ENCODE peak calls at places on chromosome 7, in seven cellular contexts. One of them, this sample, is unnamed.

GRCh38 chr7:141706394-141707064 is 1.6 kb upstream of the WEE2 start:
- DNase-seq in MM.1S: no peak
- DNase-seq in HCT116: no peak
- DNase-seq in GM23248: no peak
- DNase-seq in hepatocyte: peak; percentile 30
- DNase-seq in SK-N-SH: no peak
- DNase-seq in OCI-LY7: no peak
- DNase-seq in this sample: no peak

GRCh38 chr7:148912758-148913541 is 28.9 kb upstream of the EZH2 start:
- DNase-seq in HCT116: peak; percentile 27
- DNase-seq in GM23248: no peak
- DNase-seq in SK-N-SH: no peak
- DNase-seq in MM.1S: no peak
- DNase-seq in OCI-LY7: peak; percentile 19
- DNase-seq in hepatocyte: no peak
- DNase-seq in this sample: no peak

GRCh38 chr7:22676385-22676784 is 50.6 kb upstream of the IL6 start:
- DNase-seq in GM23248: no peak
- DNase-seq in hepatocyte: no peak
- DNase-seq in SK-N-SH: no peak
- DNase-seq in OCI-LY7: no peak
- DNase-seq in HCT116: no peak
- DNase-seq in MM.1S: no peak
- DNase-seq in this sample: no peak

GRCh38 chr7:115851291-115851690 is 179.3 kb downstream of the TFEC start:
- DNase-seq in hepatocyte: peak; percentile 53
- DNase-seq in SK-N-SH: no peak
- DNase-seq in MM.1S: peak; percentile 82
- DNase-seq in GM23248: peak; percentile 71
- DNase-seq in HCT116: peak; percentile 54
- DNase-seq in OCI-LY7: peak; percentile 27
- DNase-seq in this sample: peak; percentile 62

GRCh38 chr7:21923663-21924062 is 22.0 kb downstream of the CDCA7L start:
- DNase-seq in hepatocyte: no peak
- DNase-seq in MM.1S: no peak
- DNase-seq in OCI-LY7: no peak
- DNase-seq in GM23248: no peak
- DNase-seq in SK-N-SH: no peak
- DNase-seq in HCT116: no peak
- DNase-seq in this sample: peak; percentile 63

GRCh38 chr7:49438281-49438680 is 335.2 kb upstream of the VWC2 start:
- DNase-seq in SK-N-SH: no peak
- DNase-seq in OCI-LY7: no peak
- DNase-seq in HCT116: no peak
- DNase-seq in GM23248: no peak
- DNase-seq in MM.1S: no peak
- DNase-seq in hepatocyte: no peak
- DNase-seq in this sample: no peak

GRCh38 chr7:65722361-65722792 is 150.5 kb upstream of the VKORC1L1 start:
- DNase-seq in OCI-LY7: peak; percentile 62
- DNase-seq in HCT116: peak; percentile 37
- DNase-seq in MM.1S: peak; percentile 72
- DNase-seq in GM23248: peak; percentile 23
- DNase-seq in hepatocyte: peak; percentile 74
- DNase-seq in SK-N-SH: peak; percentile 62
- DNase-seq in this sample: peak; percentile 62

GRCh38 chr7:55500117-55500516 is 72.2 kb downstream of the VOPP1 start:
- DNase-seq in MM.1S: no peak
- DNase-seq in SK-N-SH: no peak
- DNase-seq in OCI-LY7: no peak
- DNase-seq in HCT116: no peak
- DNase-seq in GM23248: no peak
- DNase-seq in hepatocyte: no peak
- DNase-seq in this sample: no peak

GRCh38 chr7:93092757-93093370 is 24.9 kb downstream of the SAMD9 start:
- DNase-seq in HCT116: peak; percentile 21
- DNase-seq in hepatocyte: no peak
- DNase-seq in OCI-LY7: peak; percentile 30
- DNase-seq in MM.1S: peak; percentile 63
- DNase-seq in GM23248: peak; percentile 60
- DNase-seq in SK-N-SH: no peak
- DNase-seq in this sample: peak; percentile 53

GRCh38 chr7:103009466-103010219 is 65.0 kb downstream of the FBXL13 start:
- DNase-seq in MM.1S: peak; percentile 91
- DNase-seq in OCI-LY7: peak; percentile 75
- DNase-seq in SK-N-SH: no peak
- DNase-seq in GM23248: no peak
- DNase-seq in hepatocyte: no peak
- DNase-seq in HCT116: no peak
- DNase-seq in this sample: no peak

GRCh38 chr7:5139998-5140397 is 50.0 kb upstream of the WIPI2 start:
- DNase-seq in OCI-LY7: peak; percentile 57
- DNase-seq in HCT116: peak; percentile 39
- DNase-seq in hepatocyte: peak; percentile 21
- DNase-seq in GM23248: peak; percentile 41
- DNase-seq in SK-N-SH: peak; percentile 81
- DNase-seq in MM.1S: peak; percentile 19
- DNase-seq in this sample: peak; percentile 61

GRCh38 chr7:148697256-148697841 is 1.4 kb upstream of the CUL1 start:
- DNase-seq in hepatocyte: no peak
- DNase-seq in HCT116: no peak
- DNase-seq in GM23248: peak; percentile 56
- DNase-seq in SK-N-SH: peak; percentile 55
- DNase-seq in MM.1S: no peak
- DNase-seq in OCI-LY7: peak; percentile 44
- DNase-seq in this sample: no peak

GRCh38 chr7:102990642-102991041 is 77.8 kb downstream of the LRRC17 start:
- DNase-seq in SK-N-SH: no peak
- DNase-seq in MM.1S: no peak
- DNase-seq in GM23248: no peak
- DNase-seq in hepatocyte: no peak
- DNase-seq in HCT116: no peak
- DNase-seq in OCI-LY7: no peak
- DNase-seq in this sample: no peak

GRCh38 chr7:17774248-17774647 is 166.0 kb downstream of the SNX13 start:
- DNase-seq in hepatocyte: no peak
- DNase-seq in MM.1S: no peak
- DNase-seq in HCT116: no peak
- DNase-seq in OCI-LY7: no peak
- DNase-seq in SK-N-SH: no peak
- DNase-seq in GM23248: peak; percentile 95
- DNase-seq in this sample: no peak

GRCh38 chr7:95430864-95431263 is 4.0 kb downstream of the PON2 start:
- DNase-seq in SK-N-SH: no peak
- DNase-seq in MM.1S: no peak
- DNase-seq in hepatocyte: peak; percentile 81
- DNase-seq in GM23248: peak; percentile 72
- DNase-seq in OCI-LY7: no peak
- DNase-seq in HCT116: no peak
- DNase-seq in this sample: no peak

GRCh38 chr7:130988443-130988842 is 254.4 kb upstream of the KLF14 start:
- DNase-seq in hepatocyte: no peak
- DNase-seq in GM23248: peak; percentile 72
- DNase-seq in MM.1S: no peak
- DNase-seq in HCT116: no peak
- DNase-seq in SK-N-SH: peak; percentile 48
- DNase-seq in OCI-LY7: no peak
- DNase-seq in this sample: peak; percentile 61

GRCh38 chr7:32163141-32163806 is 93.1 kb upstream of the PDE1C start:
- DNase-seq in HCT116: no peak
- DNase-seq in hepatocyte: no peak
- DNase-seq in GM23248: peak; percentile 94
- DNase-seq in OCI-LY7: no peak
- DNase-seq in SK-N-SH: peak; percentile 5
- DNase-seq in MM.1S: no peak
- DNase-seq in this sample: no peak

GRCh38 chr7:73533742-73534141 is 11.6 kb upstream of the BAZ1B start:
- DNase-seq in OCI-LY7: no peak
- DNase-seq in GM23248: no peak
- DNase-seq in MM.1S: no peak
- DNase-seq in SK-N-SH: no peak
- DNase-seq in hepatocyte: no peak
- DNase-seq in HCT116: no peak
- DNase-seq in this sample: no peak

GRCh38 chr7:139936760-139937310 is 107.8 kb downstream of the TBXAS1 start:
- DNase-seq in SK-N-SH: no peak
- DNase-seq in hepatocyte: peak; percentile 67
- DNase-seq in OCI-LY7: no peak
- DNase-seq in MM.1S: no peak
- DNase-seq in GM23248: peak; percentile 88
- DNase-seq in HCT116: no peak
- DNase-seq in this sample: no peak

DNA sequence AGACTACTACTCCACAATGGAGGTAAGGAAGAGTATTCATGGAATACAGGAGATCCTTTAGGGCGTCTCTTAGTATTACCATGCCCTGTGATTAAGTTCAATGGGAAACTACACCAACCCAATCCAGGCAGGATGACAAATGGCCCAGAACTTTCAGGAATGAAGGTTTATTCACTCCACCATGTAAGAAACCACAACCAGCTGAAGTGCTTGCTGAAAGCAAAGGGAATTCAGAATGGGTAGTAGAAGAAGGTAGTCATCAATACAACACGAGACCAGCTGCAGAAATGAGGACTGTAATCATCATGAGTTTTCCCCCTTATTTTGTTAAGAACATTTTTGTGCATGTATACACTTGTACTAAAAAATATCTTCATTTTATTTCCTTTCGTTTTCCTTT is 76.6 kb downstream of the GPR37 start:
- DNase-seq in hepatocyte: no peak
- DNase-seq in OCI-LY7: no peak
- DNase-seq in MM.1S: no peak
- DNase-seq in SK-N-SH: no peak
- DNase-seq in HCT116: no peak
- DNase-seq in GM23248: peak; percentile 0
- DNase-seq in this sample: no peak
- TF ChIP-seq EZH2phosphoT487 in hepatocyte: no peak
- TF ChIP-seq EZH2phosphoT487 in OCI-LY7: no peak
- TF ChIP-seq EZH2phosphoT487 in MM.1S: no peak
- TF ChIP-seq EZH2phosphoT487 in SK-N-SH: no peak
- TF ChIP-seq EZH2phosphoT487 in HCT116: no peak
- TF ChIP-seq EZH2phosphoT487 in GM23248: no peak
- TF ChIP-seq EZH2phosphoT487 in this sample: no peak

GRCh38 chr7:157544226-157544625 is 207.4 kb downstream of the DNAJB6 start:
- DNase-seq in MM.1S: no peak
- DNase-seq in hepatocyte: no peak
- DNase-seq in SK-N-SH: no peak
- DNase-seq in GM23248: no peak
- DNase-seq in OCI-LY7: no peak
- DNase-seq in HCT116: no peak
- DNase-seq in this sample: no peak
- H3K9me3 ChIP-seq in MM.1S: no peaks in the 10 kb centered on the region
- H3K9me3 ChIP-seq in hepatocyte: no peaks in the 10 kb centered on the region
- H3K9me3 ChIP-seq in SK-N-SH: no peaks in the 10 kb centered on the region
- H3K9me3 ChIP-seq in GM23248: no peaks in the 10 kb centered on the region
- H3K9me3 ChIP-seq in OCI-LY7: no peaks in the 10 kb centered on the region
- H3K9me3 ChIP-seq in HCT116: no peaks in the 10 kb centered on the region
- H3K9me3 ChIP-seq in this sample: no peaks in the 10 kb centered on the region

GRCh38 chr7:69739182-69739581 is 140.9 kb downstream of the AUTS2 start:
- DNase-seq in HCT116: no peak
- DNase-seq in SK-N-SH: no peak
- DNase-seq in hepatocyte: no peak
- DNase-seq in MM.1S: no peak
- DNase-seq in OCI-LY7: peak; percentile 25
- DNase-seq in GM23248: no peak
- DNase-seq in this sample: no peak

GRCh38 chr7:69738396-69738889 is 140.2 kb downstream of the AUTS2 start:
- DNase-seq in MM.1S: peak; percentile 59
- DNase-seq in hepatocyte: peak; percentile 8
- DNase-seq in HCT116: no peak
- DNase-seq in OCI-LY7: peak; percentile 72
- DNase-seq in SK-N-SH: no peak
- DNase-seq in GM23248: no peak
- DNase-seq in this sample: peak; percentile 67

GRCh38 chr7:69743436-69743835 is 145.2 kb downstream of the AUTS2 start:
- DNase-seq in hepatocyte: no peak
- DNase-seq in HCT116: no peak
- DNase-seq in MM.1S: no peak
- DNase-seq in GM23248: no peak
- DNase-seq in OCI-LY7: no peak
- DNase-seq in SK-N-SH: no peak
- DNase-seq in this sample: no peak

GRCh38 chr7:69742237-69742636 is 144.0 kb downstream of the AUTS2 start:
- DNase-seq in GM23248: no peak
- DNase-seq in SK-N-SH: no peak
- DNase-seq in OCI-LY7: no peak
- DNase-seq in MM.1S: no peak
- DNase-seq in hepatocyte: no peak
- DNase-seq in HCT116: no peak
- DNase-seq in this sample: no peak

GRCh38 chr7:69739906-69740545 is 141.8 kb downstream of the AUTS2 start:
- DNase-seq in GM23248: peak; percentile 47
- DNase-seq in hepatocyte: no peak
- DNase-seq in MM.1S: no peak
- DNase-seq in SK-N-SH: peak; percentile 75
- DNase-seq in OCI-LY7: peak; percentile 35
- DNase-seq in HCT116: no peak
- DNase-seq in this sample: peak; percentile 14
- TF ChIP-seq EZH2phosphoT487 in GM23248: no peak
- TF ChIP-seq EZH2phosphoT487 in hepatocyte: no peak
- TF ChIP-seq EZH2phosphoT487 in MM.1S: no peak
- TF ChIP-seq EZH2phosphoT487 in SK-N-SH: no peak
- TF ChIP-seq EZH2phosphoT487 in OCI-LY7: no peak
- TF ChIP-seq EZH2phosphoT487 in HCT116: no peak
- TF ChIP-seq EZH2phosphoT487 in this sample: no peak

GRCh38 chr7:41760293-41760692 is 57.4 kb upstream of the INHBA start:
- DNase-seq in OCI-LY7: no peak
- DNase-seq in HCT116: no peak
- DNase-seq in SK-N-SH: no peak
- DNase-seq in hepatocyte: no peak
- DNase-seq in MM.1S: no peak
- DNase-seq in GM23248: peak; percentile 4
- DNase-seq in this sample: no peak

GRCh38 chr7:41755100-41755499 is 52.2 kb upstream of the INHBA start:
- DNase-seq in SK-N-SH: no peak
- DNase-seq in MM.1S: no peak
- DNase-seq in HCT116: no peak
- DNase-seq in GM23248: no peak
- DNase-seq in hepatocyte: no peak
- DNase-seq in OCI-LY7: peak; percentile 11
- DNase-seq in this sample: no peak

GRCh38 chr7:41756783-41757182 is 53.9 kb upstream of the INHBA start:
- DNase-seq in MM.1S: no peak
- DNase-seq in GM23248: no peak
- DNase-seq in OCI-LY7: no peak
- DNase-seq in hepatocyte: no peak
- DNase-seq in HCT116: no peak
- DNase-seq in SK-N-SH: no peak
- DNase-seq in this sample: no peak

GRCh38 chr7:41754046-41754445 is 51.2 kb upstream of the INHBA start:
- DNase-seq in GM23248: peak; percentile 1
- DNase-seq in hepatocyte: no peak
- DNase-seq in MM.1S: no peak
- DNase-seq in SK-N-SH: no peak
- DNase-seq in OCI-LY7: no peak
- DNase-seq in HCT116: no peak
- DNase-seq in this sample: no peak

DNA sequence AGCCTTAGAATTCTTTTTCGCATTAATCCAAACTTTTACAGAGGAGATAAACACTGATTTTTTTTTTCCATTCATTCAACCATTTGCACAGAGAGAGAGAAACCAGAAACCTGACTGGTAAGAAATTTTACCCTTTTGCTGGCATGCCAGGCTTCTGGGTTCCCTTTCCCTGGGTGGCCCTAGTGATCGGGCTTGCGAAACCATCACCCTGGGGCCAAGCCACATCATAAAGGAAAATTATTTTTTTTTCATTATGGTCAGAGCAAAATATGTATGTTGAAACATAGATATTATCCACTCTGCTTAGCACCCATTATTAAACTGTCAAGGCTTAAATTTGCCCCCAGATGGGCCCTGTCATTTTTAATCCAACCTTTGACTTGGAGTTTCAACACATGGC is 55.4 kb upstream of the INHBA start:
- DNase-seq in GM23248: no peak
- DNase-seq in SK-N-SH: no peak
- DNase-seq in HCT116: no peak
- DNase-seq in hepatocyte: no peak
- DNase-seq in OCI-LY7: no peak
- DNase-seq in MM.1S: no peak
- DNase-seq in this sample: no peak
- H3K9me3 ChIP-seq in GM23248: no peaks in the 10 kb centered on the region
- H3K9me3 ChIP-seq in SK-N-SH: peaks cover 35% of the 10 kb centered on the region
- H3K9me3 ChIP-seq in HCT116: no peaks in the 10 kb centered on the region
- H3K9me3 ChIP-seq in hepatocyte: peaks cover 20% of the 10 kb centered on the region
- H3K9me3 ChIP-seq in OCI-LY7: peaks cover 34% of the 10 kb centered on the region
- H3K9me3 ChIP-seq in MM.1S: no peaks in the 10 kb centered on the region
- H3K9me3 ChIP-seq in this sample: peaks cover 40% of the 10 kb centered on the region